ENCODE peak calls at places on chromosomes 1 and 21, in nine cellular contexts. V is dorsolateral prefrontal cortex; E is WTC11; Z is stimulated activated CD4-positive, alpha-beta T cell treated with anti-CD3 and anti-CD28 coated beads, Interleukin-2, amount 100 ng/mL, for 4 hours; B is NCI-H226; J is stimulated activated CD8-positive, alpha-beta memory T cell treated with anti-CD3 and anti-CD28 coated beads, Interleukin-2, amount 100 ng/mL, for 1 hour; F is NCI-H1436; D is activated naive CD4-positive, alpha-beta T cell treated with anti-CD3 and anti-CD28 coated beads for 36 hours; H is mucosa of gallbladder. O is an unnamed sample.

GRCh38 chr1:239811211-239811902 is 280.3 kb upstream of the FMN2 start:
- DNase-seq in F (no peak), Z (no peak), V (no peak), E (peak), H (no peak), B (no peak), J (no peak), D (peak), O (no peak)

GRCh38 chr21:28615276-28615675 is 377.4 kb downstream of the LTN1 start:
- DNase-seq in E (no peak), B (peak), V (no peak), J (no peak), D (no peak), F (no peak), Z (no peak), H (no peak), O (peak)

GRCh38 chr1:224543453-224543852 is 72.7 kb upstream of the CNIH3 start:
- DNase-seq in E (no peak), V (no peak), B (no peak), F (no peak), J (no peak), D (no peak), Z (no peak), H (no peak), O (no peak)

GRCh38 chr1:92899780-92900179 is 61.5 kb downstream of the DIPK1A start:
- DNase-seq in V (no peak), E (no peak), H (no peak), B (no peak), F (no peak), D (no peak), J (no peak), Z (no peak), O (no peak)

GRCh38 chr1:234611153-234611798 is 1.3 kb upstream of the IRF2BP2 start:
- DNase-seq in E (no peak), F (peak), B (peak), D (peak), J (no peak), V (no peak), H (no peak), Z (no peak), O (peak)

GRCh38 chr1:242824435-242824834 is 299.9 kb upstream of the PLD5 start:
- DNase-seq in J (no peak), F (no peak), E (no peak), Z (no peak), H (no peak), V (no peak), B (peak), D (no peak), O (peak)

GRCh38 chr1:32101233-32101681 is 6.6 kb upstream of the KPNA6 start:
- DNase-seq in Z (no peak), J (no peak), E (no peak), F (no peak), B (peak), V (no peak), D (no peak), H (no peak), O (peak)

GRCh38 chr1:30648408-30649000 is 74.9 kb downstream of the MATN1 start:
- DNase-seq in Z (no peak), E (no peak), H (no peak), V (peak), J (no peak), B (no peak), D (no peak), F (no peak), O (no peak)

GRCh38 chr1:194829492-194829891 is 1643.1 kb upstream of the B3GALT2 start:
- DNase-seq in V (no peak), H (no peak), Z (no peak), J (no peak), D (no peak), B (peak), F (no peak), E (no peak), O (no peak)

GRCh38 chr21:25963186-25963585 is 207.4 kb downstream of the APP start:
- DNase-seq in D (no peak), E (no peak), J (no peak), B (peak), F (no peak), H (no peak), Z (no peak), V (no peak), O (peak)

GRCh38 chr1:110229348-110230001 is 19.4 kb downstream of the KCNC4 start:
- DNase-seq in F (peak), H (no peak), Z (no peak), B (peak), E (no peak), V (peak), J (no peak), D (no peak), O (no peak)

GRCh38 chr1:44222397-44223334 is 9.4 kb downstream of the DMAP1 start:
- DNase-seq in Z (no peak), H (no peak), D (no peak), E (no peak), B (no peak), J (no peak), V (no peak), F (no peak), O (no peak)

GRCh38 chr1:77671836-77672235 is 10.6 kb downstream of the ZZZ3 start:
- DNase-seq in J (no peak), F (no peak), E (no peak), Z (no peak), D (no peak), V (no peak), B (no peak), H (no peak), O (no peak)